ENCODE peak calls at places on chromosomes 6 and 20, in five cellular contexts. Q is thoracic aorta, O is Panc1, F is transverse colon, K is stomach. P is an unnamed sample.

GRCh38 chr6:31354248-31354647 is 2.7 kb downstream of the HLA-B start:
- DNase-seq in K (no peak), F (no peak), O (no peak), Q (no peak), P (no peak)

GRCh38 chr6:132084811-132085509 is 133.8 kb upstream of the CCN2 start:
- DNase-seq in K (no peak), F (no peak), Q (no peak), O (peak), P (peak)

GRCh38 chr6:145486306-145486705 is 249.0 kb downstream of the EPM2A start:
- DNase-seq in K (no peak), F (no peak), Q (no peak), O (no peak), P (no peak)

GRCh38 chr6:119273799-119274595 is 75.6 kb downstream of the MAN1A1 start:
- DNase-seq in Q (no peak), O (no peak), K (no peak), F (no peak), P (peak)

GRCh38 chr20:4471221-4471620 is 250.5 kb upstream of the PRND start:
- DNase-seq in Q (no peak), K (no peak), F (no peak), O (no peak), P (no peak)

GRCh38 chr6:53302678-53303360 is 45.9 kb downstream of the ELOVL5 start:
- DNase-seq in Q (no peak), K (no peak), F (no peak), O (no peak), P (no peak)

GRCh38 chr6:52596371-52597028 is 19.6 kb upstream of the TRAM2 start:
- DNase-seq in O (no peak), F (no peak), K (no peak), Q (no peak), P (no peak)

GRCh38 chr6:45209762-45210161 is 118.4 kb upstream of the RUNX2 start:
- DNase-seq in O (no peak), K (no peak), F (no peak), Q (no peak), P (no peak)

GRCh38 chr6:18656506-18656905 is 269.4 kb downstream of the RNF144B start:
- DNase-seq in O (no peak), F (no peak), K (no peak), Q (no peak), P (no peak)

GRCh38 chr6:150275489-150275888 is 93.3 kb upstream of the IYD start:
- DNase-seq in O (no peak), Q (no peak), F (no peak), K (no peak), P (no peak)

GRCh38 chr20:3749689-3750639 is 17.5 kb downstream of the HSPA12B start:
- DNase-seq in K (peak), O (no peak), Q (no peak), F (no peak), P (no peak)

GRCh38 chr6:150256618-150257272 is 112.1 kb upstream of the IYD start:
- DNase-seq in Q (no peak), K (no peak), F (no peak), O (no peak), P (no peak)

GRCh38 chr20:34112600-34113061 is 588 bp upstream of the EIF2S2 start:
- DNase-seq in F (peak), O (no peak), Q (no peak), K (peak), P (no peak)

GRCh38 chr20:33531047-33531877 is 41.4 kb downstream of the CBFA2T2 start:
- DNase-seq in Q (no peak), K (no peak), O (no peak), F (no peak), P (no peak)

GRCh38 chr6:169783971-169784930 is 32.8 kb downstream of the ERMARD start:
- DNase-seq in Q (no peak), O (no peak), F (no peak), K (no peak), P (no peak)

GRCh38 chr20:57577679-57578475 is 17.0 kb downstream of the PCK1 start:
- DNase-seq in O (no peak), K (no peak), F (no peak), Q (no peak), P (no peak)

GRCh38 chr6:129849456-129849855 is 11.7 kb downstream of the TMEM244 start:
- DNase-seq in Q (no peak), O (no peak), K (no peak), F (no peak), P (no peak)

GRCh38 chr20:38536310-38536709 is 44.7 kb upstream of the ADIG start:
- DNase-seq in F (no peak), O (no peak), K (no peak), Q (no peak), P (no peak)

GRCh38 chr6:73796881-73797280 is 100.9 kb downstream of the CD109 start:
- DNase-seq in Q (no peak), K (no peak), O (no peak), F (no peak), P (no peak)

GRCh38 chr20:48716086-48716485 is 111.7 kb downstream of the PREX1 start:
- DNase-seq in K (no peak), Q (no peak), F (peak), O (no peak), P (no peak)

GRCh38 chr20:18727032-18727508 is 86.5 kb upstream of the SCP2D1 start:
- DNase-seq in F (peak), O (no peak), Q (no peak), K (no peak), P (no peak)

GRCh38 chr6:55713411-55713810 is 134.4 kb upstream of the HMGCLL1 start:
- DNase-seq in Q (no peak), O (no peak), F (no peak), K (no peak), P (peak)

GRCh38 chr20:32078777-32079176 is 26.7 kb downstream of the HCK start:
- DNase-seq in Q (no peak), O (no peak), F (no peak), K (no peak), P (no peak)

GRCh38 chr6:158358450-158359077 is 46.3 kb downstream of the TULP4 start:
- DNase-seq in Q (no peak), F (peak), K (peak), O (no peak), P (no peak)
- TF ChIP-seq CTCF in Q (no peak), F (no peak), K (no peak), O (no peak), P (no peak)

GRCh38 chr20:62133864-62134263 is 9.3 kb downstream of the PSMA7 start:
- DNase-seq in Q (no peak), O (no peak), K (no peak), F (no peak), P (no peak)
- H3K27ac ChIP-seq in Q (no peak), O (no peak), K (peak), F (peak), P (no peak)

GRCh38 chr6:152334555-152334954 is 302.6 kb downstream of the SYNE1 start:
- DNase-seq in Q (no peak), F (no peak), K (no peak), O (no peak), P (no peak)
- TF ChIP-seq CTCF in Q (no peak), F (no peak), K (no peak), O (no peak), P (no peak)

DNA sequence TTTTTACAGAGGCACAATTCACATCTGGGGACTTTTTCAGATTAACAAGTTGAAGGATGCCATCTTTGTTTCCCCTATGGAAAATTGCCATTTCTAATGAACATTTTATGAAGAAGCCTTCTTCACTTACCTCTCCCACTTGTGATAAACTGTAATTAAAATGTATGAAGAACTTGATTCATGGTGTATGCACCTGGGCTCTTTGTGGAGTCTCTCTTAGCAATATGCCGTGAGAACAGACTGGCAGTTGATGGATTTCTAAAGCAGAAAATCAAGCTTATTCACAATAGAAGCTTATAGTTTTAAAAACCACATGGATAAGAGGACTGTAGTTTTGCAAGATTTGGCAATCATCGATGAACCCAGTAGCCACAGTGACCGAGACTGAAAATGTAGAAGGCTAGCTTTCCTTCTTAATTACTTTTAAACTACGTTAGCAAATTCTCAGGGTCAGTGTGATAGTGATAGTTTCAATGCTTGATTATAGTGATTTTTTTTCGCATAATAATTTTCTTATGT is 270.6 kb downstream of the PRL start:
- DNase-seq in K (no peak), F (no peak), Q (no peak), O (no peak), P (no peak)
- H3K27ac ChIP-seq in K (peak), F (peak), Q (peak), O (peak), P (peak)

GRCh38 chr20:1539816-1540215 is 17.7 kb downstream of the SIRPD start:
- DNase-seq in O (no peak), F (no peak), K (no peak), Q (no peak), P (no peak)
- TF ChIP-seq CTCF in O (no peak), F (no peak), K (no peak), Q (no peak), P (no peak)

GRCh38 chr6:47308223-47308567 is 1.5 kb downstream of the TNFRSF21 start:
- DNase-seq in F (no peak), O (no peak), K (no peak), Q (no peak), P (no peak)
- H3K27ac ChIP-seq in F (peak), O (peak), K (peak), Q (no peak), P (no peak)